ENCODE peak calls at places on chromosomes 1 and 21, in seven cellular contexts. E is IMR-90, V is neuronal stem cell, Z is H9, W is mesendoderm, G is H1, D is trophoblast cell. L is an unnamed sample. For H3K79me1, the result is how much of the 10 kb centered on the place peaks cover.

GRCh38 chr1:171545523-171545922 is 60.2 kb downstream of the PRRC2C start:
- DNase-seq in E (no peak), V (no peak), Z (no peak), W (no peak), G (no peak), D (no peak), L (no peak)

GRCh38 chr1:37498872-37499617 is 15.5 kb downstream of the MEAF6 start:
- DNase-seq in E (peak), V (no peak), Z (no peak), W (no peak), G (no peak), D (no peak), L (peak)

GRCh38 chr1:56024155-56024554 is 555.2 kb downstream of the PLPP3 start:
- DNase-seq in E (no peak), V (no peak), Z (no peak), W (no peak), G (no peak), D (peak), L (no peak)

GRCh38 chr1:181485276-181486097 is 2.2 kb downstream of the CACNA1E start:
- DNase-seq in E (no peak), V (peak), Z (peak), W (peak), G (peak), D (no peak), L (no peak)

GRCh38 chr21:16358021-16358420 is 628.2 kb downstream of the USP25 start:
- DNase-seq in E (no peak), V (no peak), Z (no peak), W (no peak), G (no peak), D (no peak), L (no peak)

GRCh38 chr1:19310720-19311502 is 1.0 kb downstream of the AKR7A2 start:
- DNase-seq in E (peak), V (peak), Z (no peak), W (no peak), G (no peak), D (peak), L (peak)

GRCh38 chr1:110547017-110547416 is 28.0 kb upstream of the KCNA10 start:
- DNase-seq in E (no peak), V (no peak), Z (no peak), W (no peak), G (no peak), D (no peak), L (no peak)

GRCh38 chr21:32055305-32055704 is 182.5 kb downstream of the HUNK start:
- DNase-seq in E (no peak), V (no peak), Z (no peak), W (no peak), G (no peak), D (no peak), L (no peak)

GRCh38 chr21:35113064-35113463 is 64.0 kb upstream of the RUNX1 start:
- DNase-seq in E (peak), V (no peak), Z (no peak), W (no peak), G (no peak), D (no peak), L (peak)

GRCh38 chr1:77412069-77412793 is 130.4 kb downstream of the AK5 start:
- DNase-seq in E (peak), V (no peak), Z (no peak), W (peak), G (no peak), D (peak), L (peak)

GRCh38 chr1:160910351-160910750 is 25.4 kb upstream of the ITLN1 start:
- DNase-seq in E (no peak), V (no peak), Z (no peak), W (no peak), G (no peak), D (no peak), L (no peak)

GRCh38 chr21:24050233-24050632 is 1557.0 kb downstream of the MRPL39 start:
- DNase-seq in E (no peak), V (no peak), Z (no peak), W (no peak), G (no peak), D (no peak), L (no peak)

GRCh38 chr1:71850936-71851335 is 431.4 kb downstream of the NEGR1 start:
- DNase-seq in E (peak), V (no peak), Z (no peak), W (no peak), G (no peak), D (no peak), L (no peak)

GRCh38 chr21:37368536-37369279 is 2.1 kb downstream of the DYRK1A start:
- DNase-seq in E (peak), V (no peak), Z (no peak), W (no peak), G (no peak), D (peak), L (peak)

GRCh38 chr1:199778324-199778955 is 249.1 kb upstream of the NR5A2 start:
- DNase-seq in E (no peak), V (no peak), Z (no peak), W (no peak), G (no peak), D (no peak), L (peak)

GRCh38 chr21:45825209-45825602 is 156.4 kb upstream of the COL6A1 start:
- DNase-seq in E (no peak), V (no peak), Z (peak), W (no peak), G (peak), D (no peak), L (no peak)

GRCh38 chr1:209207701-209208286 is 375.7 kb upstream of the CAMK1G start:
- DNase-seq in E (peak), V (peak), Z (peak), W (peak), G (peak), D (peak), L (peak)

GRCh38 chr1:226712779-226713420 is 26.2 kb downstream of the ITPKB start:
- DNase-seq in E (no peak), V (no peak), Z (no peak), W (no peak), G (no peak), D (no peak), L (no peak)

GRCh38 chr1:217133958-217134856 is 411.0 kb upstream of the ESRRG start:
- DNase-seq in E (peak), V (peak), Z (peak), W (peak), G (peak), D (peak), L (peak)

GRCh38 chr1:3874736-3875135 is 17.5 kb downstream of the DFFB start:
- DNase-seq in E (no peak), V (no peak), Z (no peak), W (no peak), G (no peak), D (no peak), L (no peak)

GRCh38 chr21:31885146-31885545 is 12.3 kb downstream of the HUNK start:
- DNase-seq in E (no peak), V (no peak), Z (no peak), W (no peak), G (no peak), D (no peak), L (no peak)

GRCh38 chr21:31343030-31343510 is 991 bp downstream of the TIAM1 start:
- DNase-seq in E (no peak), V (no peak), Z (no peak), W (no peak), G (no peak), D (no peak), L (no peak)

GRCh38 chr1:151976868-151977267 is 16.8 kb downstream of the S100A10 start:
- DNase-seq in E (peak), V (no peak), Z (no peak), W (peak), G (no peak), D (peak), L (peak)

GRCh38 chr1:204659061-204659460 is 26.5 kb downstream of the LRRN2 start:
- DNase-seq in E (no peak), V (no peak), Z (no peak), W (no peak), G (no peak), D (peak), L (peak)

GRCh38 chr1:178093150-178093957 is 550 bp upstream of the RASAL2 start:
- DNase-seq in E (peak), V (peak), Z (peak), W (peak), G (peak), D (peak), L (peak)

GRCh38 chr1:153791856-153792253 is 16.6 kb downstream of the SLC27A3 start:
- DNase-seq in E (peak), V (no peak), Z (peak), W (no peak), G (no peak), D (peak), L (peak)

GRCh38 chr1:151314137-151314875 is 12.9 kb downstream of the PI4KB start:
- DNase-seq in E (peak), V (no peak), Z (no peak), W (peak), G (no peak), D (peak), L (peak)

GRCh38 chr21:40278345-40278744 is 411.1 kb downstream of the PCP4 start:
- DNase-seq in E (no peak), V (no peak), Z (no peak), W (no peak), G (no peak), D (no peak), L (no peak)

GRCh38 chr1:92933459-92933858 is 27.8 kb downstream of the DIPK1A start:
- DNase-seq in E (peak), V (no peak), Z (no peak), W (no peak), G (no peak), D (peak), L (no peak)

GRCh38 chr1:24481098-24481497 is 21.5 kb upstream of the RCAN3 start:
- DNase-seq in E (no peak), V (no peak), Z (no peak), W (peak), G (no peak), D (no peak), L (no peak)

DNA sequence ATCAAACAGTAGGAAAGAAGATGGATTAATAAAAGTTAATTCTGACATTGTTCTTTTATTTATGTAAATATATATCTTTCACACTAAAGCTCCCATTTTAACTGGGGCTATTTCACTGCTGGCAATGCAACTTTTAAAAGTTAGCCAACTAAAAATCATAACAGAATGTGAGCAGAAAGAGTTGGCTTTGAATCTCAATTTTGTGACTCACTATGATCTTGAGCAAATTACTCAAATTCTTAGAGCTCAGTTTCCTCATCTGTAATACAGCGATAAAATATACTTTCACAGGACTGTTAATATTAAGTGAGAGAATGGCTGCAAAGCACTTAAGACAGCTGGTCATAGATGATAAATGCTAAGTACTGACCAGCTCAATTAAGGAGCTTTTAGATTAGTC is 10.8 kb downstream of the EFCAB14 start:
- DNase-seq in E (peak), V (no peak), Z (no peak), W (no peak), G (no peak), D (no peak), L (no peak)
- H3K18ac ChIP-seq in E (no peak), V (no peak), Z (no peak), W (no peak), G (no peak), D (no peak), L (no peak)

GRCh38 chr21:44759628-44760285 is 41.9 kb downstream of the UBE2G2 start:
- DNase-seq in E (no peak), V (no peak), Z (peak), W (no peak), G (no peak), D (no peak), L (no peak)

GRCh38 chr21:44761747-44762208 is 39.8 kb downstream of the UBE2G2 start:
- DNase-seq in E (no peak), V (no peak), Z (peak), W (no peak), G (no peak), D (no peak), L (no peak)

GRCh38 chr21:44758781-44759627 is 42.6 kb downstream of the UBE2G2 start:
- DNase-seq in E (no peak), V (no peak), Z (peak), W (no peak), G (no peak), D (no peak), L (no peak)

GRCh38 chr21:44761011-44761729 is 40.5 kb downstream of the UBE2G2 start:
- DNase-seq in E (no peak), V (no peak), Z (peak), W (peak), G (no peak), D (peak), L (no peak)

DNA sequence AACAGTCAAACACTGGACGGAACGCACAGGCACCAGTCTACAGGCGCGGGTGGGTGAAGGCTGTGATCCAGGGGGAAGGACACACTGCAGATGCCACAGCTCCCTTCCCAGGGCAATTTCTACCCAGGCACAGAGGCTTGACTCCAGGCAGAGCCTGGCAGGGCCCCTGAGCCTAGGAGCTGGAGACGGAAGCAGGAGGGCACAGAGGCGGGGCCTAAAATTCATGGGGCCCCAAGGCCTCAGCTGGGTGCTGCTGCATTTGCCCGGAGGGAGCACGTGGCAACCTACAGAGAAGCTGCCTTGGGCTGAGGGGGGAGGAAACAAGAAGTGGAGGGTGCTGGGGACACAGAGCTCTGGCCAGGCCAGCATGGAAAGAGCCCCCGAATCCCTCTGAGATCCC is 41.2 kb downstream of the UBE2G2 start:
- DNase-seq in E (no peak), V (no peak), Z (peak), W (no peak), G (no peak), D (no peak), L (no peak)
- H3K79me1 ChIP-seq in E (under half), V (under half), Z (under half), W (under half), G (under half), D (under half), L (under half)

GRCh38 chr1:26440259-26440658 is 8.1 kb downstream of the DHDDS start:
- DNase-seq in E (no peak), V (no peak), Z (no peak), W (no peak), G (no peak), D (no peak), L (no peak)
- H3K18ac ChIP-seq in E (no peak), V (no peak), Z (no peak), W (no peak), G (no peak), D (no peak), L (no peak)

GRCh38 chr1:9594471-9595155 is 5.9 kb downstream of the TMEM201 start:
- DNase-seq in E (no peak), V (no peak), Z (no peak), W (no peak), G (no peak), D (no peak), L (no peak)
- H3K79me1 ChIP-seq in E (half or more), V (half or more), Z (under half), W (under half), G (under half), D (under half), L (under half)

GRCh38 chr1:5764464-5764863 is 227.8 kb downstream of the NPHP4 start:
- DNase-seq in E (no peak), V (no peak), Z (no peak), W (no peak), G (no peak), D (no peak), L (no peak)

GRCh38 chr1:5764959-5765358 is 227.3 kb downstream of the NPHP4 start:
- DNase-seq in E (no peak), V (no peak), Z (no peak), W (no peak), G (no peak), D (no peak), L (no peak)

GRCh38 chr1:5765465-5765864 is 226.8 kb downstream of the NPHP4 start:
- DNase-seq in E (no peak), V (no peak), Z (no peak), W (no peak), G (no peak), D (no peak), L (no peak)

GRCh38 chr1:5765997-5766913 is 226.0 kb downstream of the NPHP4 start:
- DNase-seq in E (no peak), V (no peak), Z (no peak), W (no peak), G (no peak), D (no peak), L (no peak)

GRCh38 chr1:5763971-5764370 is 228.3 kb downstream of the NPHP4 start:
- DNase-seq in E (no peak), V (no peak), Z (no peak), W (no peak), G (no peak), D (no peak), L (no peak)
- H3K18ac ChIP-seq in E (no peak), V (peak), Z (no peak), W (no peak), G (no peak), D (no peak), L (no peak)

GRCh38 chr1:59422921-59423575 is 126.2 kb downstream of the FGGY start:
- DNase-seq in E (no peak), V (no peak), Z (no peak), W (no peak), G (no peak), D (no peak), L (no peak)
- H3K79me1 ChIP-seq in E (under half), V (under half), Z (under half), W (under half), G (under half), D (under half), L (under half)

L was measured in mesenchymal stem cell.